ENCODE peak calls at places on chromosomes 12 and 14, in five cellular contexts. R is tibial artery, O is bronchial epithelial cell, J is choroid plexus epithelial cell, K is HepG2. L is an unnamed sample.

GRCh38 chr12:57224973-57225679 is 4.4 kb upstream of the SHMT2 start:
- DNase-seq in J (no peak), K (no peak), R (no peak), O (no peak), L (no peak)

GRCh38 chr14:29273513-29273912 is 506.9 kb downstream of the FOXG1 start:
- DNase-seq in K (no peak), O (no peak), R (no peak), J (no peak), L (no peak)

GRCh38 chr14:103594265-103594664 is 31.5 kb downstream of the COA8 start:
- DNase-seq in R (no peak), J (peak), O (peak), K (peak), L (peak)

GRCh38 chr14:73462078-73462715 is 3.9 kb upstream of the NUMB start:
- DNase-seq in J (peak), R (peak), K (peak), O (no peak), L (peak)

GRCh38 chr12:106247731-106248176 is at the start of gene CKAP4:
- DNase-seq in K (peak), R (peak), O (peak), J (peak), L (peak)

GRCh38 chr12:63068857-63069442 is 82.1 kb downstream of the AVPR1A start:
- DNase-seq in K (peak), J (peak), R (no peak), O (peak), L (peak)

GRCh38 chr12:129152291-129153075 is 299.2 kb downstream of the GLT1D1 start:
- DNase-seq in J (no peak), O (no peak), K (no peak), R (no peak), L (no peak)

GRCh38 chr14:70052990-70053389 is 135.8 kb downstream of the SLC8A3 start:
- DNase-seq in O (peak), R (no peak), K (peak), J (peak), L (peak)

GRCh38 chr14:64671591-64671990 is 32.6 kb upstream of the PLEKHG3 start:
- DNase-seq in J (peak), O (peak), K (peak), R (no peak), L (peak)

GRCh38 chr12:75656650-75657049 is 145.2 kb upstream of the KRR1 start:
- DNase-seq in K (peak), J (peak), R (no peak), O (peak), L (peak)

GRCh38 chr14:30882431-30882830 is 8.1 kb downstream of the COCH start:
- DNase-seq in K (no peak), R (no peak), O (peak), J (no peak), L (no peak)

GRCh38 chr12:2960432-2960956 is 1.3 kb downstream of the TEAD4 start:
- DNase-seq in J (peak), O (peak), K (peak), R (no peak), L (peak)

GRCh38 chr14:56202256-56202655 is 84.0 kb downstream of the PELI2 start:
- DNase-seq in O (no peak), K (no peak), J (no peak), R (no peak), L (no peak)

GRCh38 chr14:95549656-95550585 is 15.1 kb downstream of the GLRX5 start:
- DNase-seq in R (no peak), J (no peak), O (no peak), K (peak), L (no peak)

GRCh38 chr12:57626929-57627445 is 6.0 kb downstream of the B4GALNT1 start:
- DNase-seq in J (no peak), O (no peak), R (no peak), K (no peak), L (no peak)

GRCh38 chr12:12505544-12506501 is 56.8 kb downstream of the DUSP16 start:
- DNase-seq in J (peak), R (no peak), K (peak), O (no peak), L (peak)

GRCh38 chr12:12501121-12501520 is 61.5 kb downstream of the DUSP16 start:
- DNase-seq in K (no peak), J (no peak), R (no peak), O (no peak), L (no peak)

GRCh38 chr12:12506541-12506940 is 56.1 kb downstream of the DUSP16 start:
- DNase-seq in K (no peak), J (peak), R (no peak), O (no peak), L (peak)

GRCh38 chr12:12502813-12503146 is 59.9 kb downstream of the DUSP16 start:
- DNase-seq in R (no peak), O (no peak), K (no peak), J (no peak), L (no peak)

GRCh38 chr12:12503384-12504078 is 59.1 kb downstream of the DUSP16 start:
- DNase-seq in O (no peak), R (no peak), J (no peak), K (no peak), L (no peak)
- TF ChIP-seq CTCF in O (no peak), R (no peak), J (peak), K (peak), L (no peak)

DNA sequence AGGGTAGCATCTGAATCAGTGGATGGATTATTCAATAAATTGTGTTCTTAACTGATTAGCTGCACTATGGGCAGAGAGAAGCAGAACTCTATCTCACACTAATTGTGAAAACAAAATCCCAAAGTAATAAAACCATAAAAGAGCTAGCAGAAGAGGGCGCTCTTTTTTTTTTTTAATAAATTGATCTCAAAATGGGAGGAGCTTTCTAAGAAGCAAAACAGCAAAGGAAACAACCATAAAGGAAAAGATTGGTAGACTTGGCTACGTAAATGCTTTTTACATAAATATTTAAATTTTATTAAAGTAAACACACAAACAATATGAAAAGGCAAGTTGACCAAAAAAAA is 1.5 kb upstream of the TM7SF3 start:
- DNase-seq in J (peak), K (no peak), R (no peak), O (peak), L (peak)
- H3K4me3 ChIP-seq in J (no peak), K (no peak), R (no peak), O (no peak), L (no peak)

GRCh38 chr14:92093320-92093719 is 13.1 kb downstream of the ATXN3 start:
- DNase-seq in R (no peak), J (peak), O (no peak), K (no peak), L (peak)
- TF ChIP-seq CTCF in R (no peak), J (peak), O (no peak), K (peak), L (peak)

DNA sequence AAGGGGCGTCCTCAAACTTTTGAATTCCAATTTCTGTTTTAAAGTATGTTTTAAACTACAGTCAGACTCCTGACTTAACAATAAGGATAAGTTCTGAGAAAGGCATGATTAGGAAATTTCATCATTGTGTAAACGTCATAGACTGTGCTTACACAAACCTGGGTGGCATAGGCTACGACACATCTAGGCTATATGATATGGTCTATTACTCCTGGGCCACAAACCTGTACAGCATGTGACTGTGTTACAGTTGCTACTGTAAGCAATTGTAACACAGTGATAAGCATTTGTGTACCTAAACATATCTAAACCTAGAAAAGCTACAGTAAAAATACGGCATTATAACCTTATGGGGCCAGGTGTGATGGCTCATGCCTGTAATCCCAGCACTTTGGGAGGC is 8.2 kb upstream of the DGLUCY start:
- DNase-seq in R (no peak), O (peak), J (no peak), K (no peak), L (no peak)
- H3K4me3 ChIP-seq in R (no peak), O (no peak), J (no peak), K (no peak), L (no peak)

DNA sequence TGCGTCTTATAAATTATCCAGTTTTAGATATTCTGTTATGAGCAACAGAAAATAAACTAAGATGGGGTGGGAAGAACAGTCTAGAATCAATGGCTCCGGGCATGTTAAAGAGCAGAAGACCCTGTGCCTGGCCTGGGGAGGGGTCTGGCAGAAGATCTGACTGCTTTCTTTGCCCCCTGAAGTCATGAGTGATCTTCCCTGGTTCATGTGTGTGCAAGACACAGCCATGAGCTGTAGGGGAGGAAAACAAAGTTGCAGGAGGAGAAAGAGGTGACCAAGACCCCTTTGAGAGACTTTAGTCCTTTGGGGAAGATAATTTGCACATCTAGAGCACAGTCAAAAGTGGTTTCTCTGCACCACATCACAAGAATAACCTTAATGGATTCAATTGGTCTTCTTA is 4.8 kb downstream of the LACRT start:
- DNase-seq in O (no peak), K (no peak), R (no peak), J (no peak), L (no peak)
- TF ChIP-seq CTCF in O (no peak), K (no peak), R (no peak), J (no peak), L (no peak)

GRCh38 chr12:4270016-4270669 is 3.4 kb upstream of the CCND2 start:
- DNase-seq in O (peak), K (no peak), J (no peak), R (no peak), L (no peak)

GRCh38 chr12:4268549-4269181 is 4.9 kb upstream of the CCND2 start:
- DNase-seq in J (no peak), O (peak), K (no peak), R (no peak), L (no peak)

GRCh38 chr12:4269279-4269991 is 4.1 kb upstream of the CCND2 start:
- DNase-seq in J (peak), K (no peak), O (peak), R (peak), L (peak)

GRCh38 chr12:4266990-4267389 is 6.6 kb upstream of the CCND2 start:
- DNase-seq in R (no peak), O (no peak), J (no peak), K (no peak), L (no peak)

DNA sequence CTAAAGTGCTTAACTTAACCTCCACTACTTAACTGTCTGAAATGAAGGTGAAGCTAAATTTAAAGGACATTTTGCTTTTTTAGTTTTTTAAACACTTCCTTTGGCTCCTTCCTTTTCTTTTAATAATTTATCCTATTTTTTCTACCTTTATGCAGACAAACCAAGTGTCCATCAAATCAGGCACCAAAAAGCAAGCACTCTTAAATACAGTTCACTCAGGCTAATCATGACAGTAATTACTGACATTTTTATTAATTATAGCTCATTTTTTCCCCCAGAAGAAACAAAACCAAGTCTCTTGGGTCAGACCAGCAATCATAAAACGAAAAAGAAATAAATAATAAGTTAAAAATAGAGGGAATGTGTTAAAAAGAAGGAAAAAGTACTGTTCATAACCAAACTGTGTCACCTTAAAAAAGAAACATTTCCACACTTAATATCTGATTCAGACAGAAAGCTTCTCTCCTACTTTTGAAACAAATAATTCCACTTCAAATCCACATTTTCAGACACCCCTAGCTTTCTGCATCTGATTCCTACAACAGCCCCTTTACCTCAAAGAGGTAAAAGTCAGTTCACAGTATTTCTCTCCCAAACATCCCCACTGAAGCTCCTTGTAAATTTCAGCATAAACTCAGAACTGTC is 5.5 kb upstream of the CCND2 start:
- DNase-seq in O (peak), R (no peak), J (no peak), K (no peak), L (no peak)
- H3K4me3 ChIP-seq in O (no peak), R (no peak), J (no peak), K (no peak), L (no peak)

GRCh38 chr14:68942281-68943035 is 36.6 kb downstream of the ACTN1 start:
- DNase-seq in O (peak), J (no peak), R (no peak), K (no peak), L (no peak)

GRCh38 chr14:68939893-68940613 is 39.0 kb downstream of the ACTN1 start:
- DNase-seq in R (peak), O (peak), K (peak), J (peak), L (peak)

GRCh38 chr14:68943107-68943506 is 36.0 kb downstream of the ACTN1 start:
- DNase-seq in K (no peak), R (no peak), J (no peak), O (no peak), L (no peak)

GRCh38 chr14:68940614-68941185 is 38.4 kb downstream of the ACTN1 start:
- DNase-seq in K (no peak), R (no peak), O (no peak), J (no peak), L (no peak)

DNA sequence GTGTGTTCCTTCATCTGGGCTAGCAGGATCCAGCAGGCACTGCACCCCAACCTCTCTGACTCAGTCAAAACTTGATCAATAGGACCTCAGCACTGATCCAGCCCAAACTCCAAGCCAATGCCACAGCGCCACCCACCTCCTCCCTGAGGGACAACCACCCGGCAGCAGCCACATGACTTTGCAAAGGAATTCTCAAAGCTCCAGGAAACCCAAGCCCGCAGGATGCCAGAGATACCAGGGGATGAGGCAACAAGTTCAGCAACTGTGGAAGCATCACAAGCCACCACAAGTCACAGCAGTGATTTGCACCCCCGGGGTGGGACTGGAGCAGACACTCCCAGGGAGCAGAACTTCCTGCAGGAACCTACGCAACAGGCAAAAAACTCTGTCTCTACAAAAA is 37.3 kb downstream of the ACTN1 start:
- DNase-seq in K (peak), R (peak), O (peak), J (peak), L (peak)
- TF ChIP-seq CTCF in K (peak), R (peak), O (peak), J (peak), L (peak)

GRCh38 chr12:15633201-15633600 is 156.0 kb downstream of the EPS8 start:
- DNase-seq in K (no peak), J (peak), R (no peak), O (peak), L (peak)
- H3K4me3 ChIP-seq in K (no peak), J (no peak), R (no peak), O (no peak), L (no peak)

GRCh38 chr14:105208738-105209075 is 27.6 kb upstream of the NUDT14 start:
- DNase-seq in O (no peak), J (no peak), K (no peak), R (no peak), L (no peak)

GRCh38 chr14:105209646-105210045 is 28.5 kb upstream of the NUDT14 start:
- DNase-seq in O (no peak), K (no peak), J (no peak), R (no peak), L (no peak)

GRCh38 chr14:105210266-105211025 is 29.3 kb upstream of the NUDT14 start:
- DNase-seq in R (no peak), K (no peak), O (no peak), J (no peak), L (no peak)

GRCh38 chr14:105207996-105208737 is 27.1 kb upstream of the NUDT14 start:
- DNase-seq in K (no peak), J (no peak), O (no peak), R (no peak), L (no peak)

DNA sequence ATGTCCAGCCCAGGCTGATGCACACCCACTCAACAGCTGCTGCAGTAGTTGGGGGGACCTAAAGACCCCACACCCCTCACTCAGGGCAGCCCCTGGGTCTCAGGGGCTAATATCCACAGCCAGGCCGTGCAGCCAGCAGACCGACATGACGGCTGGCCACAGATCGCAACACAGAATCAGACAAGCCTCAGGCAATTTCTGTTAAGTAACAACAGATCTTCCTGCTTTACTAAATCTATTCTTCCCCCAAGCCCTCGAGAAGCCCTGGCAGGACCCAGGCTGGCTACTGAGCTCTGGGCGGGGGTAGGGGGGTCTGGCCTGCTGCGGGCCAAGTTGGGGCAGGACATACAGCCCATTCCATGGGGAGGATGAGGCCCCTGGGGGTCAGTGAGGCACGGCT is 28.0 kb upstream of the NUDT14 start:
- DNase-seq in R (no peak), K (no peak), O (no peak), J (no peak), L (no peak)
- TF ChIP-seq CTCF in R (no peak), K (no peak), O (no peak), J (no peak), L (no peak)